ENCODE peak calls at places on chromosomes 13 and 19, in seven cellular contexts. F, H, J, D, C, W and V are unnamed samples.

GRCh38 chr13:45156565-45157361 is 36.5 kb downstream of the GTF2F2 start:
- DNase-seq in J (no peak), W (no peak), D (no peak), C (no peak), F (no peak), H (no peak), V (no peak)

GRCh38 chr19:51702103-51702753 is 9.1 kb downstream of the SPACA6 start:
- DNase-seq in D (peak), H (peak), C (peak), F (peak), J (peak), W (no peak), V (no peak)

GRCh38 chr13:71021810-71022422 is 845.1 kb downstream of the DACH1 start:
- DNase-seq in D (no peak), W (no peak), C (no peak), F (no peak), J (no peak), H (no peak), V (no peak)

GRCh38 chr13:98523455-98524102 is 53.3 kb downstream of the STK24 start:
- DNase-seq in J (peak), D (no peak), W (peak), H (no peak), C (no peak), F (no peak), V (no peak)

GRCh38 chr13:95204231-95204765 is 97.0 kb downstream of the ABCC4 start:
- DNase-seq in J (no peak), D (no peak), W (no peak), F (no peak), C (no peak), H (no peak), V (no peak)

GRCh38 chr13:21884965-21885567 is 214.2 kb downstream of the FGF9 start:
- DNase-seq in C (no peak), F (no peak), D (no peak), H (no peak), W (no peak), J (no peak), V (no peak)

GRCh38 chr19:54154603-54155345 is 4.7 kb downstream of the LENG1 start:
- DNase-seq in C (no peak), J (no peak), D (no peak), W (no peak), H (no peak), F (no peak), V (peak)

GRCh38 chr13:51559916-51560315 is 24.3 kb upstream of the WDFY2 start:
- DNase-seq in D (no peak), J (no peak), H (no peak), W (no peak), C (no peak), F (no peak), V (no peak)

GRCh38 chr19:55467236-55468053 is 2.9 kb upstream of the C19orf85 start:
- DNase-seq in C (peak), J (peak), H (peak), W (no peak), D (no peak), F (peak), V (peak)

GRCh38 chr13:100796463-100796862 is 121.9 kb upstream of the TMTC4 start:
- DNase-seq in C (no peak), W (no peak), J (no peak), D (no peak), F (no peak), H (no peak), V (no peak)

GRCh38 chr13:45167611-45168554 is 33.0 kb downstream of the KCTD4 start:
- DNase-seq in C (no peak), F (no peak), W (no peak), J (no peak), H (peak), D (no peak), V (no peak)

GRCh38 chr19:57566396-57567256 is 7.0 kb upstream of the ZNF550 start:
- DNase-seq in F (no peak), C (no peak), H (no peak), J (peak), W (no peak), D (peak), V (no peak)

GRCh38 chr13:47976325-47976724 is 24.7 kb downstream of the SUCLA2 start:
- DNase-seq in J (no peak), D (peak), W (no peak), C (no peak), H (no peak), F (no peak), V (no peak)

GRCh38 chr13:112750570-112750969 is 60.7 kb downstream of the ATP11A start:
- DNase-seq in D (no peak), C (no peak), F (no peak), W (no peak), J (no peak), H (no peak), V (no peak)

GRCh38 chr13:110759710-110760109 is 46.2 kb downstream of the ING1 start:
- DNase-seq in F (no peak), C (no peak), D (peak), J (no peak), W (no peak), H (no peak), V (peak)

GRCh38 chr19:8391274-8392016 is 1.3 kb downstream of the RAB11B start:
- DNase-seq in J (no peak), H (no peak), W (no peak), D (no peak), C (no peak), F (no peak), V (no peak)

GRCh38 chr19:50793558-50794065 is 3.4 kb downstream of the ACP4 start:
- DNase-seq in F (no peak), C (no peak), H (no peak), D (no peak), J (no peak), W (no peak), V (no peak)

GRCh38 chr19:15177269-15178116 is 23.3 kb downstream of the NOTCH3 start:
- DNase-seq in W (peak), D (peak), C (peak), F (peak), J (peak), H (peak), V (peak)

GRCh38 chr13:47064381-47064780 is 167.5 kb upstream of the HTR2A start:
- DNase-seq in C (no peak), F (no peak), W (no peak), H (no peak), J (no peak), D (no peak), V (no peak)

GRCh38 chr19:51064534-51065220 is at the start of gene KLK13:
- DNase-seq in H (no peak), D (no peak), W (no peak), J (no peak), F (peak), C (peak), V (no peak)

GRCh38 chr19:18464646-18465045 is 26.7 kb upstream of the ISYNA1 start:
- DNase-seq in F (no peak), H (peak), C (peak), J (no peak), D (peak), W (no peak), V (peak)

GRCh38 chr19:6720369-6721112 is at the start of gene C3:
- DNase-seq in H (no peak), C (no peak), J (no peak), F (no peak), W (no peak), D (no peak), V (peak)

GRCh38 chr19:30222428-30222873 is 149.7 kb upstream of the ZNF536 start:
- DNase-seq in W (no peak), D (no peak), J (no peak), C (peak), F (peak), H (no peak), V (no peak)

GRCh38 chr13:113786262-113786841 is 27.3 kb downstream of the TMEM255B start:
- DNase-seq in C (no peak), F (no peak), J (no peak), D (peak), W (no peak), H (no peak), V (peak)

GRCh38 chr19:35274323-35274722 is 5.6 kb downstream of the USF2 start:
- DNase-seq in F (no peak), D (no peak), C (no peak), W (no peak), H (no peak), J (no peak), V (no peak)

DNA sequence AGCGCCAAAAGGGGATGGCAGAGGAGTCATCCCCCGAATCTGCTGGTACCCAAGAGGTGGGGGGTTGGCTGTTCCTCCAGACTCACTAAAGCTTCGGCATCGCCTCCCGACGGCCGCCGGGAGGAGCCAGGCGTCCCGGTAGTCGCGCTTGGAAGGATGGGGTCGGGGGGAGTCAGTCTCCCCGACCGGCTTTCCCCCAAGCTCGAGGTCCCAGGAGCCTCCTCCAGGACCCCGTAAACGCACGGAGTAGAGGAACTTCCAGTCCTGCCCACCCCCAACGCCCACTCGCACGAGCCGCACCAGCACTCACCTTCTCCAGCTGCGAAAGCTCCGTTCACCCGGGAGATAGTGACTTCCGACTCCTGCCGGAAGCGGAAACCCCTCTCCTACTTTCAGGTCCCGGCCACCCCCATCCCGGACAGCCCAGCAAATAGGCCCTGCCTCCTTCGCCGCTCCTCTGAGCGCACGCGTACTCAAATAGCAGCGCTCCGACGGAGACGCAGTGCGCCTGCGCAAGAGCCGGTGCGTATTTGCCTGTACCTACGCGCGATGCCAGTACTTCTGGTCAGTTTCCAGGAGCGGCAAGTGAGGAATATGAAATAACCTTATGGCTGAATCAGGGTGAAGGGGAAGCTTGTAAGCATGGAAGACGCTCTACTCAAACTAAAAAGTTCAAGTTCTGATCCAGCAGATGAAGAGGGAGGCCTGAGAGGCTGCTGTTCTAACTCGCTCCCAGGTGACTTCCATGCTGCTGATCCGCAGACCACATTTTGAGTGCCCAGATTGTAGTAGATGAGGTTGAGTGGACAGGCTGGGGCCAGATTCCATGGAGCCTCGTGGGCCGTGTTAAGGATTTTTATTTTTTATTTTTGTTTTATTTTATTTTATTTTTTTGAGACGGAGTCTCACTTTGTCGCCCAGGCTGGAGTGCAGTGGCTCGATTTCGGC is at the start of gene ELOF1:
- DNase-seq in W (peak), F (peak), D (peak), H (peak), J (peak), C (peak), V (peak)
- TF ChIP-seq CTCF in W (no peak), F (no peak), D (peak), H (peak), J (peak), C (no peak), V (peak)

GRCh38 chr13:27374650-27375049 is 49.8 kb upstream of the GTF3A start:
- DNase-seq in J (peak), C (no peak), W (no peak), H (peak), F (peak), D (peak), V (peak)

GRCh38 chr13:27370305-27370853 is 54.0 kb upstream of the GTF3A start:
- DNase-seq in F (no peak), W (no peak), H (no peak), C (no peak), D (no peak), J (no peak), V (peak)

GRCh38 chr13:27374126-27374613 is 50.2 kb upstream of the GTF3A start:
- DNase-seq in W (no peak), J (no peak), D (no peak), C (no peak), H (no peak), F (no peak), V (no peak)

GRCh38 chr13:27371932-27372331 is 52.5 kb upstream of the GTF3A start:
- DNase-seq in H (no peak), F (no peak), J (no peak), W (no peak), D (no peak), C (no peak), V (no peak)

GRCh38 chr13:27372896-27373295 is 51.5 kb upstream of the GTF3A start:
- DNase-seq in C (no peak), H (no peak), D (no peak), F (peak), W (no peak), J (no peak), V (no peak)
- TF ChIP-seq CTCF in C (no peak), H (no peak), D (no peak), F (no peak), W (no peak), J (no peak), V (no peak)

GRCh38 chr13:30789360-30789862 is 54.1 kb downstream of the ALOX5AP start:
- DNase-seq in H (no peak), J (no peak), C (no peak), D (no peak), F (no peak), W (no peak), V (no peak)
- TF ChIP-seq CTCF in H (no peak), J (no peak), C (no peak), D (no peak), F (no peak), W (no peak), V (no peak)

GRCh38 chr13:23433171-23434153 is at the start of gene SACS:
- DNase-seq in W (no peak), F (peak), D (peak), H (no peak), J (no peak), C (no peak), V (peak)

GRCh38 chr13:23436680-23437079 is 3.2 kb upstream of the SACS start:
- DNase-seq in H (no peak), F (no peak), C (no peak), W (no peak), D (no peak), J (no peak), V (no peak)

GRCh38 chr13:23432589-23432988 is 913 bp downstream of the SACS start:
- DNase-seq in C (no peak), J (no peak), F (no peak), W (no peak), D (peak), H (no peak), V (no peak)

GRCh38 chr13:23430664-23431063 is 2.8 kb downstream of the SACS start:
- DNase-seq in C (no peak), W (no peak), J (no peak), D (no peak), F (no peak), H (no peak), V (no peak)

GRCh38 chr13:23434431-23434830 is 929 bp upstream of the SACS start:
- DNase-seq in J (no peak), F (no peak), D (no peak), H (no peak), W (no peak), C (no peak), V (no peak)
- TF ChIP-seq CTCF in J (no peak), F (no peak), D (no peak), H (no peak), W (no peak), C (no peak), V (no peak)

GRCh38 chr19:19817357-19817756 is 4.2 kb downstream of the ZNF506 start:
- DNase-seq in F (no peak), D (no peak), W (no peak), C (no peak), H (no peak), J (no peak), V (no peak)
- TF ChIP-seq CTCF in F (no peak), D (no peak), W (no peak), C (no peak), H (no peak), J (no peak), V (no peak)

GRCh38 chr19:3606174-3606689 is 443 bp downstream of the TBXA2R start:
- DNase-seq in W (no peak), H (peak), D (no peak), C (no peak), F (peak), J (no peak), V (no peak)
- TF ChIP-seq CTCF in W (no peak), H (no peak), D (no peak), C (no peak), F (no peak), J (no peak), V (no peak)

GRCh38 chr13:60398438-60398891 is 1.4 kb downstream of the TDRD3 start:
- DNase-seq in F (no peak), C (no peak), J (no peak), W (no peak), H (no peak), D (no peak), V (no peak)
- TF ChIP-seq CTCF in F (no peak), C (no peak), J (no peak), W (no peak), H (no peak), D (no peak), V (no peak)